ENCODE peak calls at places on chromosomes 13 and 19, in seven cellular contexts. One of them, this sample, is unnamed.

GRCh38 chr19:48487944-48488343 is 18.8 kb downstream of the CYTH2 start:
- DNase-seq in Calu3: peak; percentile 97
- DNase-seq in MCF 10A: peak; percentile 97
- DNase-seq in endodermal cell: no peak
- DNase-seq in esophagus squamous epithelium: no peak
- DNase-seq in activated CD8-positive, alpha-beta T cell treated with anti-CD3 and anti-CD28 coated beads for 36 hours: no peak
- DNase-seq in upper lobe of right lung: peak; percentile 86
- DNase-seq in this sample: no peak

GRCh38 chr19:40370997-40371801 is 18.8 kb downstream of the HIPK4 start:
- DNase-seq in MCF 10A: no peak
- DNase-seq in upper lobe of right lung: no peak
- DNase-seq in endodermal cell: no peak
- DNase-seq in esophagus squamous epithelium: no peak
- DNase-seq in activated CD8-positive, alpha-beta T cell treated with anti-CD3 and anti-CD28 coated beads for 36 hours: no peak
- DNase-seq in Calu3: no peak
- DNase-seq in this sample: no peak

GRCh38 chr13:60335531-60335930 is 61.5 kb upstream of the TDRD3 start:
- DNase-seq in MCF 10A: peak; percentile 16
- DNase-seq in esophagus squamous epithelium: no peak
- DNase-seq in endodermal cell: no peak
- DNase-seq in activated CD8-positive, alpha-beta T cell treated with anti-CD3 and anti-CD28 coated beads for 36 hours: no peak
- DNase-seq in upper lobe of right lung: no peak
- DNase-seq in Calu3: no peak
- DNase-seq in this sample: no peak

GRCh38 chr13:99892189-99892588 is 79.4 kb downstream of the ZIC5 start:
- DNase-seq in Calu3: no peak
- DNase-seq in esophagus squamous epithelium: no peak
- DNase-seq in activated CD8-positive, alpha-beta T cell treated with anti-CD3 and anti-CD28 coated beads for 36 hours: no peak
- DNase-seq in upper lobe of right lung: no peak
- DNase-seq in MCF 10A: no peak
- DNase-seq in endodermal cell: peak; percentile 70
- DNase-seq in this sample: no peak

GRCh38 chr13:99288069-99288468 is 19.1 kb downstream of the GPR183 start:
- DNase-seq in esophagus squamous epithelium: no peak
- DNase-seq in Calu3: no peak
- DNase-seq in activated CD8-positive, alpha-beta T cell treated with anti-CD3 and anti-CD28 coated beads for 36 hours: peak; percentile 88
- DNase-seq in MCF 10A: peak; percentile 41
- DNase-seq in upper lobe of right lung: no peak
- DNase-seq in endodermal cell: no peak
- DNase-seq in this sample: no peak

GRCh38 chr13:91546865-91547264 is 148.4 kb downstream of the GPC5 start:
- DNase-seq in endodermal cell: no peak
- DNase-seq in Calu3: no peak
- DNase-seq in activated CD8-positive, alpha-beta T cell treated with anti-CD3 and anti-CD28 coated beads for 36 hours: no peak
- DNase-seq in MCF 10A: peak; percentile 32
- DNase-seq in upper lobe of right lung: no peak
- DNase-seq in esophagus squamous epithelium: no peak
- DNase-seq in this sample: no peak

GRCh38 chr19:359653-359925 is 15.0 kb upstream of the MIER2 start:
- DNase-seq in MCF 10A: no peak
- DNase-seq in Calu3: no peak
- DNase-seq in esophagus squamous epithelium: no peak
- DNase-seq in activated CD8-positive, alpha-beta T cell treated with anti-CD3 and anti-CD28 coated beads for 36 hours: no peak
- DNase-seq in endodermal cell: no peak
- DNase-seq in upper lobe of right lung: no peak
- DNase-seq in this sample: no peak

GRCh38 chr19:35135389-35135909 is 590 bp upstream of the LGI4 start:
- DNase-seq in MCF 10A: peak; percentile 73
- DNase-seq in Calu3: peak; percentile 89
- DNase-seq in upper lobe of right lung: peak; percentile 88
- DNase-seq in activated CD8-positive, alpha-beta T cell treated with anti-CD3 and anti-CD28 coated beads for 36 hours: peak; percentile 81
- DNase-seq in endodermal cell: peak; percentile 94
- DNase-seq in esophagus squamous epithelium: no peak
- DNase-seq in this sample: peak; percentile 94

GRCh38 chr19:6253886-6254285 is 25.9 kb downstream of the MLLT1 start:
- DNase-seq in upper lobe of right lung: no peak
- DNase-seq in Calu3: no peak
- DNase-seq in MCF 10A: no peak
- DNase-seq in endodermal cell: no peak
- DNase-seq in esophagus squamous epithelium: no peak
- DNase-seq in activated CD8-positive, alpha-beta T cell treated with anti-CD3 and anti-CD28 coated beads for 36 hours: no peak
- DNase-seq in this sample: no peak

GRCh38 chr19:7885818-7886217 is 2.5 kb upstream of the LRRC8E start:
- DNase-seq in Calu3: no peak
- DNase-seq in activated CD8-positive, alpha-beta T cell treated with anti-CD3 and anti-CD28 coated beads for 36 hours: no peak
- DNase-seq in endodermal cell: no peak
- DNase-seq in MCF 10A: no peak
- DNase-seq in upper lobe of right lung: no peak
- DNase-seq in esophagus squamous epithelium: no peak
- DNase-seq in this sample: no peak

GRCh38 chr13:102799544-102800144 is 725 bp downstream of the BIVM start:
- DNase-seq in upper lobe of right lung: peak; percentile 75
- DNase-seq in esophagus squamous epithelium: no peak
- DNase-seq in MCF 10A: peak; percentile 36
- DNase-seq in activated CD8-positive, alpha-beta T cell treated with anti-CD3 and anti-CD28 coated beads for 36 hours: peak; percentile 5
- DNase-seq in Calu3: no peak
- DNase-seq in endodermal cell: peak; percentile 73
- DNase-seq in this sample: peak; percentile 30

GRCh38 chr19:18562086-18562485 is 4.4 kb downstream of the KXD1 start:
- DNase-seq in MCF 10A: no peak
- DNase-seq in upper lobe of right lung: no peak
- DNase-seq in endodermal cell: no peak
- DNase-seq in activated CD8-positive, alpha-beta T cell treated with anti-CD3 and anti-CD28 coated beads for 36 hours: no peak
- DNase-seq in esophagus squamous epithelium: no peak
- DNase-seq in Calu3: no peak
- DNase-seq in this sample: no peak

GRCh38 chr19:378706-379105 is 30.2 kb downstream of the C2CD4C start:
- DNase-seq in endodermal cell: no peak
- DNase-seq in activated CD8-positive, alpha-beta T cell treated with anti-CD3 and anti-CD28 coated beads for 36 hours: no peak
- DNase-seq in upper lobe of right lung: peak; percentile 35
- DNase-seq in Calu3: no peak
- DNase-seq in esophagus squamous epithelium: no peak
- DNase-seq in MCF 10A: no peak
- DNase-seq in this sample: no peak

GRCh38 chr13:39263033-39263432 is 224.8 kb downstream of the NHLRC3 start:
- DNase-seq in upper lobe of right lung: no peak
- DNase-seq in endodermal cell: peak; percentile 86
- DNase-seq in activated CD8-positive, alpha-beta T cell treated with anti-CD3 and anti-CD28 coated beads for 36 hours: peak; percentile 64
- DNase-seq in Calu3: peak; percentile 42
- DNase-seq in esophagus squamous epithelium: no peak
- DNase-seq in MCF 10A: peak; percentile 69
- DNase-seq in this sample: peak; percentile 31

GRCh38 chr19:3387645-3388589 is 21.5 kb downstream of the NFIC start:
- DNase-seq in upper lobe of right lung: peak; percentile 93
- DNase-seq in Calu3: peak; percentile 80
- DNase-seq in MCF 10A: peak; percentile 94
- DNase-seq in esophagus squamous epithelium: no peak
- DNase-seq in endodermal cell: no peak
- DNase-seq in activated CD8-positive, alpha-beta T cell treated with anti-CD3 and anti-CD28 coated beads for 36 hours: no peak
- DNase-seq in this sample: no peak

GRCh38 chr19:7287716-7288115 is 6.5 kb downstream of the INSR start:
- DNase-seq in esophagus squamous epithelium: no peak
- DNase-seq in activated CD8-positive, alpha-beta T cell treated with anti-CD3 and anti-CD28 coated beads for 36 hours: no peak
- DNase-seq in upper lobe of right lung: no peak
- DNase-seq in endodermal cell: no peak
- DNase-seq in Calu3: no peak
- DNase-seq in MCF 10A: no peak
- DNase-seq in this sample: no peak

GRCh38 chr13:91270031-91270430 is 77.5 kb upstream of the MIR17HG start:
- DNase-seq in endodermal cell: no peak
- DNase-seq in esophagus squamous epithelium: no peak
- DNase-seq in MCF 10A: no peak
- DNase-seq in Calu3: no peak
- DNase-seq in activated CD8-positive, alpha-beta T cell treated with anti-CD3 and anti-CD28 coated beads for 36 hours: no peak
- DNase-seq in upper lobe of right lung: no peak
- DNase-seq in this sample: no peak

GRCh38 chr13:95317037-95317989 is 16.1 kb upstream of the ABCC4 start:
- DNase-seq in endodermal cell: no peak
- DNase-seq in MCF 10A: peak; percentile 46
- DNase-seq in activated CD8-positive, alpha-beta T cell treated with anti-CD3 and anti-CD28 coated beads for 36 hours: no peak
- DNase-seq in Calu3: no peak
- DNase-seq in esophagus squamous epithelium: no peak
- DNase-seq in upper lobe of right lung: no peak
- DNase-seq in this sample: no peak

GRCh38 chr13:54029720-54030119 is 1001.1 kb downstream of the OLFM4 start:
- DNase-seq in Calu3: no peak
- DNase-seq in MCF 10A: no peak
- DNase-seq in activated CD8-positive, alpha-beta T cell treated with anti-CD3 and anti-CD28 coated beads for 36 hours: no peak
- DNase-seq in upper lobe of right lung: no peak
- DNase-seq in esophagus squamous epithelium: no peak
- DNase-seq in endodermal cell: no peak
- DNase-seq in this sample: no peak

GRCh38 chr13:85665286-85665685 is 133.9 kb downstream of the SLITRK6 start:
- DNase-seq in esophagus squamous epithelium: no peak
- DNase-seq in MCF 10A: peak; percentile 14
- DNase-seq in upper lobe of right lung: no peak
- DNase-seq in Calu3: no peak
- DNase-seq in activated CD8-positive, alpha-beta T cell treated with anti-CD3 and anti-CD28 coated beads for 36 hours: no peak
- DNase-seq in endodermal cell: no peak
- DNase-seq in this sample: no peak

GRCh38 chr13:91174886-91175501 is 172.5 kb upstream of the MIR17HG start:
- DNase-seq in esophagus squamous epithelium: no peak
- DNase-seq in endodermal cell: peak; percentile 67
- DNase-seq in upper lobe of right lung: peak; percentile 56
- DNase-seq in MCF 10A: no peak
- DNase-seq in Calu3: no peak
- DNase-seq in activated CD8-positive, alpha-beta T cell treated with anti-CD3 and anti-CD28 coated beads for 36 hours: no peak
- DNase-seq in this sample: no peak

GRCh38 chr13:65768545-65768944 is 1461.6 kb downstream of the PCDH9 start:
- DNase-seq in upper lobe of right lung: no peak
- DNase-seq in MCF 10A: no peak
- DNase-seq in activated CD8-positive, alpha-beta T cell treated with anti-CD3 and anti-CD28 coated beads for 36 hours: no peak
- DNase-seq in endodermal cell: peak; percentile 83
- DNase-seq in Calu3: no peak
- DNase-seq in esophagus squamous epithelium: no peak
- DNase-seq in this sample: no peak

GRCh38 chr13:112366907-112367646 is 9.1 kb upstream of the SPACA7 start:
- DNase-seq in MCF 10A: no peak
- DNase-seq in esophagus squamous epithelium: no peak
- DNase-seq in endodermal cell: no peak
- DNase-seq in upper lobe of right lung: no peak
- DNase-seq in Calu3: no peak
- DNase-seq in activated CD8-positive, alpha-beta T cell treated with anti-CD3 and anti-CD28 coated beads for 36 hours: no peak
- DNase-seq in this sample: no peak
- TF ChIP-seq CTCF in MCF 10A: no peak
- TF ChIP-seq CTCF in esophagus squamous epithelium: no peak
- TF ChIP-seq CTCF in endodermal cell: no peak
- TF ChIP-seq CTCF in upper lobe of right lung: no peak
- TF ChIP-seq CTCF in Calu3: no peak
- TF ChIP-seq CTCF in activated CD8-positive, alpha-beta T cell treated with anti-CD3 and anti-CD28 coated beads for 36 hours: no peak
- TF ChIP-seq CTCF in this sample: no peak

GRCh38 chr13:101150998-101151397 is 265.3 kb downstream of the NALCN start:
- DNase-seq in endodermal cell: no peak
- DNase-seq in Calu3: no peak
- DNase-seq in esophagus squamous epithelium: no peak
- DNase-seq in MCF 10A: no peak
- DNase-seq in activated CD8-positive, alpha-beta T cell treated with anti-CD3 and anti-CD28 coated beads for 36 hours: no peak
- DNase-seq in upper lobe of right lung: no peak
- DNase-seq in this sample: no peak

GRCh38 chr13:101146101-101146898 is 270.0 kb downstream of the NALCN start:
- DNase-seq in activated CD8-positive, alpha-beta T cell treated with anti-CD3 and anti-CD28 coated beads for 36 hours: no peak
- DNase-seq in esophagus squamous epithelium: no peak
- DNase-seq in MCF 10A: no peak
- DNase-seq in Calu3: no peak
- DNase-seq in endodermal cell: no peak
- DNase-seq in upper lobe of right lung: no peak
- DNase-seq in this sample: no peak

GRCh38 chr13:101152184-101152583 is 264.1 kb downstream of the NALCN start:
- DNase-seq in upper lobe of right lung: no peak
- DNase-seq in endodermal cell: no peak
- DNase-seq in activated CD8-positive, alpha-beta T cell treated with anti-CD3 and anti-CD28 coated beads for 36 hours: no peak
- DNase-seq in Calu3: no peak
- DNase-seq in MCF 10A: no peak
- DNase-seq in esophagus squamous epithelium: no peak
- DNase-seq in this sample: no peak

GRCh38 chr13:101144808-101145419 is 271.4 kb downstream of the NALCN start:
- DNase-seq in endodermal cell: no peak
- DNase-seq in MCF 10A: peak; percentile 67
- DNase-seq in Calu3: no peak
- DNase-seq in activated CD8-positive, alpha-beta T cell treated with anti-CD3 and anti-CD28 coated beads for 36 hours: peak; percentile 28
- DNase-seq in upper lobe of right lung: no peak
- DNase-seq in esophagus squamous epithelium: no peak
- DNase-seq in this sample: no peak

DNA sequence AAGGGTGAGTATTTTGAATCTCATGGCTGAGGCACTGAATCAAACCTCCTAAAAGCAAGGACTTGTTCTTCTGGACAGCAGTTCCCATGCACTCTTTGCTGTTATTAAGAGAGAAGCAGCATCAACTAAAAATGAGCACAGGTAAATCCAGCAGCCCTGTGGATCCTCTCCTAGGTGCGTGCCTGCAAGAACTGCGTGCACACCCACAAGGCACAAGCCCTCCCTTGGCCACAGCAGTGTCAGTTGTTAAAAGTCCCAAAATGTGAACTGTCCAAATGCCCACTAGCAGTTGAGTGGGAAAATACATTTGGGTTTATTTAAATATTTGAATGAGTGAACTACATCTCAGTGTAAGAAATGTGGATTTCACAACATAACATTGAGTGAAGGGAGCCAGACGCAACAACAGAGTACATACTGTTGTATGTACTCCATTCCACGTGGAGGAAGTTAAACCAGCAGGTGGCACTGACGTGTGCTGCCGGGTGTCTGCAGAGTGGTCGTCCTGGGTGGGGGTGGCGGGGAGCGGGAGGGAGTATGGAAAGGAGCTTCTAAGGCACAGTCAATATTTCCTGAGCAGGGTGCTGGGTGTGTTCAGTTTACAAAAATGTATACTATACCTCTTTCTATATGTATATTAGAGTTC is 266.4 kb downstream of the NALCN start:
- DNase-seq in endodermal cell: peak; percentile 76
- DNase-seq in MCF 10A: peak; percentile 40
- DNase-seq in activated CD8-positive, alpha-beta T cell treated with anti-CD3 and anti-CD28 coated beads for 36 hours: peak; percentile 8
- DNase-seq in esophagus squamous epithelium: no peak
- DNase-seq in Calu3: no peak
- DNase-seq in upper lobe of right lung: no peak
- DNase-seq in this sample: no peak
- TF ChIP-seq CTCF in endodermal cell: peak; percentile 64
- TF ChIP-seq CTCF in MCF 10A: no peak
- TF ChIP-seq CTCF in activated CD8-positive, alpha-beta T cell treated with anti-CD3 and anti-CD28 coated beads for 36 hours: no peak
- TF ChIP-seq CTCF in esophagus squamous epithelium: no peak
- TF ChIP-seq CTCF in Calu3: no peak
- TF ChIP-seq CTCF in upper lobe of right lung: peak; percentile 13
- TF ChIP-seq CTCF in this sample: peak; percentile 50

GRCh38 chr19:50893047-50893737 is 18.0 kb downstream of the KLK4 start:
- DNase-seq in Calu3: no peak
- DNase-seq in endodermal cell: peak; percentile 76
- DNase-seq in upper lobe of right lung: no peak
- DNase-seq in MCF 10A: no peak
- DNase-seq in activated CD8-positive, alpha-beta T cell treated with anti-CD3 and anti-CD28 coated beads for 36 hours: peak; percentile 15
- DNase-seq in esophagus squamous epithelium: no peak
- DNase-seq in this sample: no peak
- TF ChIP-seq CTCF in Calu3: no peak
- TF ChIP-seq CTCF in endodermal cell: peak; percentile 42
- TF ChIP-seq CTCF in upper lobe of right lung: no peak
- TF ChIP-seq CTCF in MCF 10A: no peak
- TF ChIP-seq CTCF in activated CD8-positive, alpha-beta T cell treated with anti-CD3 and anti-CD28 coated beads for 36 hours: no peak
- TF ChIP-seq CTCF in esophagus squamous epithelium: no peak
- TF ChIP-seq CTCF in this sample: peak; percentile 24

GRCh38 chr19:46661020-46661731 is at the start of gene DACT3:
- DNase-seq in esophagus squamous epithelium: peak; percentile 99
- DNase-seq in Calu3: peak; percentile 100
- DNase-seq in upper lobe of right lung: peak; percentile 100
- DNase-seq in activated CD8-positive, alpha-beta T cell treated with anti-CD3 and anti-CD28 coated beads for 36 hours: peak; percentile 100
- DNase-seq in endodermal cell: peak; percentile 100
- DNase-seq in MCF 10A: peak; percentile 100
- DNase-seq in this sample: peak; percentile 100
- TF ChIP-seq CTCF in esophagus squamous epithelium: no peak
- TF ChIP-seq CTCF in Calu3: no peak
- TF ChIP-seq CTCF in upper lobe of right lung: no peak
- TF ChIP-seq CTCF in activated CD8-positive, alpha-beta T cell treated with anti-CD3 and anti-CD28 coated beads for 36 hours: no peak
- TF ChIP-seq CTCF in endodermal cell: no peak
- TF ChIP-seq CTCF in MCF 10A: no peak
- TF ChIP-seq CTCF in this sample: no peak